ENCODE peak calls at places on chromosome 13, in four cellular contexts. One of them, this sample, is unnamed.

GRCh38 chr13:106475852-106476251 is 59.6 kb downstream of the EFNB2 start:
- DNase-seq in COR-L47: no peak
- DNase-seq in immature natural killer cell: no peak
- DNase-seq in germinal center: no peak
- DNase-seq in this sample: no peak

GRCh38 chr13:66159526-66159925 is 1070.6 kb downstream of the PCDH9 start:
- DNase-seq in COR-L47: no peak
- DNase-seq in immature natural killer cell: no peak
- DNase-seq in germinal center: no peak
- DNase-seq in this sample: no peak

GRCh38 chr13:84994582-84994981 is 804.6 kb downstream of the SLITRK6 start:
- DNase-seq in COR-L47: no peak
- DNase-seq in immature natural killer cell: no peak
- DNase-seq in germinal center: no peak
- DNase-seq in this sample: no peak

GRCh38 chr13:28574617-28575142 is 79.8 kb upstream of the FLT1 start:
- DNase-seq in COR-L47: no peak
- DNase-seq in immature natural killer cell: no peak
- DNase-seq in germinal center: peak
- DNase-seq in this sample: peak

GRCh38 chr13:101202590-101202989 is 213.7 kb downstream of the NALCN start:
- DNase-seq in COR-L47: no peak
- DNase-seq in immature natural killer cell: no peak
- DNase-seq in germinal center: no peak
- DNase-seq in this sample: no peak

GRCh38 chr13:110646442-110647364 is 31.4 kb downstream of the NAXD start:
- DNase-seq in COR-L47: no peak
- DNase-seq in immature natural killer cell: no peak
- DNase-seq in germinal center: no peak
- DNase-seq in this sample: no peak

GRCh38 chr13:21717817-21718216 is 46.9 kb downstream of the FGF9 start:
- DNase-seq in COR-L47: no peak
- DNase-seq in immature natural killer cell: no peak
- DNase-seq in germinal center: no peak
- DNase-seq in this sample: no peak

GRCh38 chr13:67392014-67392413 is 161.9 kb upstream of the PCDH9 start:
- DNase-seq in COR-L47: no peak
- DNase-seq in immature natural killer cell: no peak
- DNase-seq in germinal center: no peak
- DNase-seq in this sample: no peak

GRCh38 chr13:101149735-101150380 is 266.4 kb downstream of the NALCN start:
- DNase-seq in COR-L47: no peak
- DNase-seq in immature natural killer cell: no peak
- DNase-seq in germinal center: no peak
- DNase-seq in this sample: no peak

GRCh38 chr13:90171649-90172048 is 1175.8 kb upstream of the MIR17HG start:
- DNase-seq in COR-L47: no peak
- DNase-seq in immature natural killer cell: no peak
- DNase-seq in germinal center: no peak
- DNase-seq in this sample: no peak

GRCh38 chr13:91520952-91521351 is 122.5 kb downstream of the GPC5 start:
- DNase-seq in COR-L47: peak
- DNase-seq in immature natural killer cell: no peak
- DNase-seq in germinal center: no peak
- DNase-seq in this sample: no peak

GRCh38 chr13:101398191-101398590 is 18.1 kb downstream of the NALCN start:
- DNase-seq in COR-L47: no peak
- DNase-seq in immature natural killer cell: no peak
- DNase-seq in germinal center: no peak
- DNase-seq in this sample: no peak

GRCh38 chr13:31168736-31169135 is 7.0 kb upstream of the HSPH1 start:
- DNase-seq in COR-L47: no peak
- DNase-seq in immature natural killer cell: no peak
- DNase-seq in germinal center: no peak
- DNase-seq in this sample: no peak

GRCh38 chr13:32911506-32911905 is 104.7 kb upstream of the KL start:
- DNase-seq in COR-L47: peak
- DNase-seq in immature natural killer cell: peak
- DNase-seq in germinal center: peak
- DNase-seq in this sample: peak

GRCh38 chr13:52043675-52044074 is 19.2 kb downstream of the UTP14C start:
- DNase-seq in COR-L47: no peak
- DNase-seq in immature natural killer cell: no peak
- DNase-seq in germinal center: no peak
- DNase-seq in this sample: no peak

GRCh38 chr13:79810018-79810417 is 329.1 kb downstream of the NDFIP2 start:
- DNase-seq in COR-L47: no peak
- DNase-seq in immature natural killer cell: no peak
- DNase-seq in germinal center: no peak
- DNase-seq in this sample: no peak

This sample was measured in DMS153.